ENCODE peak calls at places on chromosomes 11 and 22, in six cellular contexts. One of them, this sample, is unnamed.
A peak's percentile ranks its signal among the peaks of the same experiment; 100 is the strongest.

GRCh38 chr11:88695701-88696414 is 358.3 kb upstream of the CTSC start:
- DNase-seq in kidney: peak; percentile 52
- DNase-seq in cardiac muscle cell: no peak
- DNase-seq in A673: no peak
- DNase-seq in A549: no peak
- DNase-seq in CD4-positive, alpha-beta memory T cell: no peak
- DNase-seq in this sample: no peak

GRCh38 chr11:94650756-94651155 is 83.6 kb downstream of the PIWIL4 start:
- DNase-seq in kidney: peak; percentile 93
- DNase-seq in cardiac muscle cell: no peak
- DNase-seq in A673: no peak
- DNase-seq in A549: no peak
- DNase-seq in CD4-positive, alpha-beta memory T cell: no peak
- DNase-seq in this sample: no peak

GRCh38 chr11:84899740-84900139 is 727.4 kb downstream of the DLG2 start:
- DNase-seq in kidney: no peak
- DNase-seq in cardiac muscle cell: no peak
- DNase-seq in A673: peak; percentile 33
- DNase-seq in A549: no peak
- DNase-seq in CD4-positive, alpha-beta memory T cell: no peak
- DNase-seq in this sample: peak; percentile 41

GRCh38 chr22:27463121-27463520 is 338.4 kb downstream of the MN1 start:
- DNase-seq in kidney: no peak
- DNase-seq in cardiac muscle cell: no peak
- DNase-seq in A673: no peak
- DNase-seq in A549: no peak
- DNase-seq in CD4-positive, alpha-beta memory T cell: no peak
- DNase-seq in this sample: no peak

GRCh38 chr11:19845633-19846032 is 133.0 kb downstream of the NAV2 start:
- DNase-seq in kidney: no peak
- DNase-seq in cardiac muscle cell: no peak
- DNase-seq in A673: no peak
- DNase-seq in A549: no peak
- DNase-seq in CD4-positive, alpha-beta memory T cell: no peak
- DNase-seq in this sample: no peak

GRCh38 chr11:126140106-126140931 is 71.1 kb downstream of the RPUSD4 start:
- DNase-seq in kidney: no peak
- DNase-seq in cardiac muscle cell: no peak
- DNase-seq in A673: no peak
- DNase-seq in A549: no peak
- DNase-seq in CD4-positive, alpha-beta memory T cell: no peak
- DNase-seq in this sample: no peak

GRCh38 chr11:124577664-124578427 is 8.0 kb downstream of the OR8A1 start:
- DNase-seq in kidney: no peak
- DNase-seq in cardiac muscle cell: no peak
- DNase-seq in A673: no peak
- DNase-seq in A549: no peak
- DNase-seq in CD4-positive, alpha-beta memory T cell: no peak
- DNase-seq in this sample: no peak

GRCh38 chr11:119445850-119446249 is 22.9 kb upstream of the THY1 start:
- DNase-seq in kidney: no peak
- DNase-seq in cardiac muscle cell: no peak
- DNase-seq in A673: no peak
- DNase-seq in A549: no peak
- DNase-seq in CD4-positive, alpha-beta memory T cell: no peak
- DNase-seq in this sample: no peak

GRCh38 chr11:69001301-69002081 is 11.6 kb downstream of the MRGPRF start:
- DNase-seq in kidney: peak; percentile 65
- DNase-seq in cardiac muscle cell: no peak
- DNase-seq in A673: no peak
- DNase-seq in A549: no peak
- DNase-seq in CD4-positive, alpha-beta memory T cell: no peak
- DNase-seq in this sample: no peak

GRCh38 chr11:75289919-75290318 is 49.3 kb downstream of the TPBGL start:
- DNase-seq in kidney: no peak
- DNase-seq in cardiac muscle cell: no peak
- DNase-seq in A673: no peak
- DNase-seq in A549: no peak
- DNase-seq in CD4-positive, alpha-beta memory T cell: no peak
- DNase-seq in this sample: no peak

GRCh38 chr22:49849161-49850020 is 4.3 kb upstream of the ZBED4 start:
- DNase-seq in kidney: peak; percentile 75
- DNase-seq in cardiac muscle cell: no peak
- DNase-seq in A673: no peak
- DNase-seq in A549: no peak
- DNase-seq in CD4-positive, alpha-beta memory T cell: peak; percentile 24
- DNase-seq in this sample: no peak

GRCh38 chr11:77198440-77198849 is 70.4 kb downstream of the MYO7A start:
- DNase-seq in kidney: peak; percentile 54
- DNase-seq in cardiac muscle cell: peak; percentile 39
- DNase-seq in A673: peak; percentile 59
- DNase-seq in A549: peak; percentile 36
- DNase-seq in CD4-positive, alpha-beta memory T cell: no peak
- DNase-seq in this sample: peak; percentile 77

GRCh38 chr22:38249803-38250641 is 22.8 kb downstream of the TMEM184B start:
- DNase-seq in kidney: no peak
- DNase-seq in cardiac muscle cell: no peak
- DNase-seq in A673: no peak
- DNase-seq in A549: no peak
- DNase-seq in CD4-positive, alpha-beta memory T cell: no peak
- DNase-seq in this sample: no peak

GRCh38 chr11:235180-235997 is 753 bp downstream of the SIRT3 start:
- DNase-seq in kidney: no peak
- DNase-seq in cardiac muscle cell: no peak
- DNase-seq in A673: peak; percentile 42
- DNase-seq in A549: no peak
- DNase-seq in CD4-positive, alpha-beta memory T cell: no peak
- DNase-seq in this sample: no peak

GRCh38 chr11:44711772-44712608 is 14.8 kb upstream of the TSPAN18 start:
- DNase-seq in kidney: peak; percentile 37
- DNase-seq in cardiac muscle cell: no peak
- DNase-seq in A673: no peak
- DNase-seq in A549: no peak
- DNase-seq in CD4-positive, alpha-beta memory T cell: no peak
- DNase-seq in this sample: no peak

GRCh38 chr22:22843848-22844247 is 43.8 kb upstream of the IGLL5 start:
- DNase-seq in kidney: no peak
- DNase-seq in cardiac muscle cell: no peak
- DNase-seq in A673: no peak
- DNase-seq in A549: no peak
- DNase-seq in CD4-positive, alpha-beta memory T cell: no peak
- DNase-seq in this sample: no peak

GRCh38 chr22:31951201-31952093 is 7.1 kb downstream of the YWHAH start:
- DNase-seq in kidney: peak; percentile 41
- DNase-seq in cardiac muscle cell: no peak
- DNase-seq in A673: no peak
- DNase-seq in A549: no peak
- DNase-seq in CD4-positive, alpha-beta memory T cell: no peak
- DNase-seq in this sample: no peak
- H3K4me1 ChIP-seq in kidney: peaks cover 7% of the 10 kb centered on the region
- H3K4me1 ChIP-seq in cardiac muscle cell: peaks cover 6% of the 10 kb centered on the region
- H3K4me1 ChIP-seq in A673: peaks cover 28% of the 10 kb centered on the region
- H3K4me1 ChIP-seq in A549: peaks cover 58% of the 10 kb centered on the region
- H3K4me1 ChIP-seq in CD4-positive, alpha-beta memory T cell: peaks cover 79% of the 10 kb centered on the region
- H3K4me1 ChIP-seq in this sample: peaks cover 5% of the 10 kb centered on the region

DNA sequence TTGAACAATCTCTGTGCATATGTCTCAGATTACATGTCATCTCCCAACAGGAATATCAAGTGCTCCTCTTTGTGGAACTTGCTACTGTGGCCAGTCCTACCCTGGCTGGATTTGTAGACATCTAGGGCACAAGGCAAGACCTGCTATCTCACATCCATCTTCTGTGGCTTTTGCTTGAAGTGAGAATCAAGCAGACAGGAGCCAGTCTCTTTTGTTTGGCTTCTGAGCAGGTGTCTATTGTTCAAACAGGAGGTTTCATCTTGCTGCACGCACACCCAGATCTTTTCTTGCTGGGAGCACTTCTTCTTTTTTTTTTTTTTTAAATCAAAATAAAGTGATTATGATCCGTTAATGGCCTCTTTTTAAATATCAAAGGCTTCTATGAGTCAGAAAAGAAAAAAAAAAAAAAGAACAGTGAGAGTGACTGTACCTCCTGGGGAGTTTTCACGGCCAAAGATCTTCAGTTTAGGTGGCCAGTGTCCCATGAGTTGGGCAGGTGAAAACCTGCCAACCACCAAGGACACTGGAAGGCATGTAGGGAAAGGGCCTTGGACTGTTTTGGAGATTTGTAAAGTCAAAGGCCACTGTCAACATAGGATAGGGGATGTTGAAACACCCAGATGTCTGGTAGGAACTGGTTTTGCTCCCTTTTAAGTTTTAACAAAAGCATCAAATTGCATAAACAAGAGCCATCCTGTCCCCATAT is 78.1 kb downstream of the CD44 start:
- DNase-seq in kidney: no peak
- DNase-seq in cardiac muscle cell: no peak
- DNase-seq in A673: no peak
- DNase-seq in A549: no peak
- DNase-seq in CD4-positive, alpha-beta memory T cell: peak; percentile 63
- DNase-seq in this sample: no peak
- H3K4me1 ChIP-seq in kidney: no peaks in the 10 kb centered on the region
- H3K4me1 ChIP-seq in cardiac muscle cell: no peaks in the 10 kb centered on the region
- H3K4me1 ChIP-seq in A673: no peaks in the 10 kb centered on the region
- H3K4me1 ChIP-seq in A549: peaks cover 37% of the 10 kb centered on the region
- H3K4me1 ChIP-seq in CD4-positive, alpha-beta memory T cell: peaks cover 59% of the 10 kb centered on the region
- H3K4me1 ChIP-seq in this sample: peaks cover 10% of the 10 kb centered on the region

DNA sequence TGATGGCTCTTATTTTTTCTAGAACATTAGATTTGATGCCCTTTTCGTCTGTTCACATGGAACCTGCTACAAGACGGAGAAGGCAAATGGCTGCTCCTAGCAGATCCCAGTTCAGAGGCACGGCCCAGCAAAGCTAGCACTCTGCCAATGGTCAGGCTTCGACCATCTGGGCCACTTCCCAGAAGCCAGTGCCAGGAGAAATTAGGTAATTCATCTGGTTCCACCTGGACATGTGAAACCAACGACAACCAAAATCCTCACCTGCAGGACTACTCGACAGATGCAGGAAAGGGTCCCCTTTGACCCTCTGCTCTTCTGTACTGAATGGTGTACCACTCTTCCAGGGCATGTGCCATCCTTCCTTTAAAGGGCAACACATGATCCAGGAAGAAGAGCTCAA is 25.4 kb downstream of the MICAL3 start:
- DNase-seq in kidney: no peak
- DNase-seq in cardiac muscle cell: no peak
- DNase-seq in A673: no peak
- DNase-seq in A549: no peak
- DNase-seq in CD4-positive, alpha-beta memory T cell: no peak
- DNase-seq in this sample: no peak
- H3K4me1 ChIP-seq in kidney: peaks cover 14% of the 10 kb centered on the region
- H3K4me1 ChIP-seq in cardiac muscle cell: peaks cover 10% of the 10 kb centered on the region
- H3K4me1 ChIP-seq in A673: peaks cover 9% of the 10 kb centered on the region
- H3K4me1 ChIP-seq in A549: peaks cover 30% of the 10 kb centered on the region
- H3K4me1 ChIP-seq in CD4-positive, alpha-beta memory T cell: peaks cover 50% of the 10 kb centered on the region
- H3K4me1 ChIP-seq in this sample: peaks cover 4% of the 10 kb centered on the region

GRCh38 chr11:71204294-71204693 is 48.1 kb downstream of the SHANK2 start:
- DNase-seq in kidney: peak; percentile 59
- DNase-seq in cardiac muscle cell: no peak
- DNase-seq in A673: peak; percentile 11
- DNase-seq in A549: no peak
- DNase-seq in CD4-positive, alpha-beta memory T cell: no peak
- DNase-seq in this sample: no peak

GRCh38 chr11:71202598-71202944 is 49.8 kb downstream of the SHANK2 start:
- DNase-seq in kidney: peak; percentile 45
- DNase-seq in cardiac muscle cell: no peak
- DNase-seq in A673: no peak
- DNase-seq in A549: no peak
- DNase-seq in CD4-positive, alpha-beta memory T cell: no peak
- DNase-seq in this sample: no peak

GRCh38 chr11:71204748-71205664 is 47.4 kb downstream of the SHANK2 start:
- DNase-seq in kidney: peak; percentile 63
- DNase-seq in cardiac muscle cell: no peak
- DNase-seq in A673: no peak
- DNase-seq in A549: no peak
- DNase-seq in CD4-positive, alpha-beta memory T cell: no peak
- DNase-seq in this sample: no peak

GRCh38 chr11:71202966-71203365 is 49.4 kb downstream of the SHANK2 start:
- DNase-seq in kidney: peak; percentile 18
- DNase-seq in cardiac muscle cell: no peak
- DNase-seq in A673: no peak
- DNase-seq in A549: no peak
- DNase-seq in CD4-positive, alpha-beta memory T cell: no peak
- DNase-seq in this sample: no peak

GRCh38 chr11:71203681-71204080 is 48.7 kb downstream of the SHANK2 start:
- DNase-seq in kidney: peak; percentile 45
- DNase-seq in cardiac muscle cell: no peak
- DNase-seq in A673: no peak
- DNase-seq in A549: no peak
- DNase-seq in CD4-positive, alpha-beta memory T cell: no peak
- DNase-seq in this sample: no peak
- H3K4me1 ChIP-seq in kidney: peaks cover 28% of the 10 kb centered on the region
- H3K4me1 ChIP-seq in cardiac muscle cell: no peaks in the 10 kb centered on the region
- H3K4me1 ChIP-seq in A673: no peaks in the 10 kb centered on the region
- H3K4me1 ChIP-seq in A549: peaks cover 19% of the 10 kb centered on the region
- H3K4me1 ChIP-seq in CD4-positive, alpha-beta memory T cell: no peaks in the 10 kb centered on the region
- H3K4me1 ChIP-seq in this sample: no peaks in the 10 kb centered on the region